ENCODE peak calls at places on chromosomes 6 and 20, in ten cellular contexts. U is PC-9, H is suprapubic skin, C is tibial nerve, K is H9, M is MM.1S, T is IMR-90, S is A549, V is body of pancreas, Y is H1. L is an unnamed sample.

GRCh38 chr6:138999949-139000725 is 12.1 kb upstream of the REPS1 start:
- DNase-seq in U (no peak), H (no peak), C (no peak), K (no peak), M (peak; percentile 19), T (no peak), S (no peak), V (no peak), Y (no peak), L (no peak)

GRCh38 chr20:53322651-53323050 is 271.0 kb downstream of the ZNF217 start:
- DNase-seq in U (no peak), H (no peak), C (no peak), K (no peak), M (no peak), T (no peak), S (no peak), V (no peak), Y (no peak), L (no peak)

GRCh38 chr6:36327226-36328009 is 9.3 kb downstream of the BNIP5 start:
- DNase-seq in U (no peak), H (no peak), C (no peak), K (peak; percentile 41), M (no peak), T (no peak), S (no peak), V (no peak), Y (no peak), L (no peak)

GRCh38 chr6:3990692-3991491 is 88.0 kb downstream of the FAM217A start:
- DNase-seq in U (peak; percentile 80), H (peak; percentile 93), C (peak; percentile 92), K (peak; percentile 88), M (peak; percentile 71), T (peak; percentile 88), S (peak; percentile 55), V (peak; percentile 89), Y (peak; percentile 93), L (peak; percentile 74)

GRCh38 chr6:83270971-83271714 is 78.0 kb downstream of the RWDD2A start:
- DNase-seq in U (no peak), H (no peak), C (no peak), K (no peak), M (no peak), T (peak; percentile 97), S (no peak), V (no peak), Y (no peak), L (no peak)

GRCh38 chr6:138248011-138248410 is 29.7 kb upstream of the PBOV1 start:
- DNase-seq in U (no peak), H (no peak), C (no peak), K (no peak), M (no peak), T (no peak), S (no peak), V (no peak), Y (no peak), L (no peak)

GRCh38 chr20:10502098-10502526 is 67.0 kb downstream of the SLX4IP start:
- DNase-seq in U (no peak), H (no peak), C (no peak), K (no peak), M (no peak), T (no peak), S (no peak), V (no peak), Y (no peak), L (no peak)

GRCh38 chr6:129920103-129920798 is 59.1 kb upstream of the TMEM244 start:
- DNase-seq in U (no peak), H (no peak), C (no peak), K (no peak), M (no peak), T (peak; percentile 48), S (no peak), V (no peak), Y (no peak), L (peak; percentile 94)

GRCh38 chr6:626236-626635 is 30.7 kb downstream of the HUS1B start:
- DNase-seq in U (no peak), H (no peak), C (no peak), K (no peak), M (no peak), T (peak; percentile 82), S (no peak), V (no peak), Y (no peak), L (no peak)

GRCh38 chr6:85865665-85866372 is 223.1 kb upstream of the SYNCRIP start:
- DNase-seq in U (peak; percentile 14), H (no peak), C (no peak), K (no peak), M (peak; percentile 31), T (peak; percentile 71), S (no peak), V (no peak), Y (no peak), L (no peak)

GRCh38 chr6:43125119-43125518 is 46.0 kb upstream of the SRF start:
- DNase-seq in U (no peak), H (no peak), C (no peak), K (no peak), M (no peak), T (peak; percentile 87), S (no peak), V (no peak), Y (no peak), L (no peak)

DNA sequence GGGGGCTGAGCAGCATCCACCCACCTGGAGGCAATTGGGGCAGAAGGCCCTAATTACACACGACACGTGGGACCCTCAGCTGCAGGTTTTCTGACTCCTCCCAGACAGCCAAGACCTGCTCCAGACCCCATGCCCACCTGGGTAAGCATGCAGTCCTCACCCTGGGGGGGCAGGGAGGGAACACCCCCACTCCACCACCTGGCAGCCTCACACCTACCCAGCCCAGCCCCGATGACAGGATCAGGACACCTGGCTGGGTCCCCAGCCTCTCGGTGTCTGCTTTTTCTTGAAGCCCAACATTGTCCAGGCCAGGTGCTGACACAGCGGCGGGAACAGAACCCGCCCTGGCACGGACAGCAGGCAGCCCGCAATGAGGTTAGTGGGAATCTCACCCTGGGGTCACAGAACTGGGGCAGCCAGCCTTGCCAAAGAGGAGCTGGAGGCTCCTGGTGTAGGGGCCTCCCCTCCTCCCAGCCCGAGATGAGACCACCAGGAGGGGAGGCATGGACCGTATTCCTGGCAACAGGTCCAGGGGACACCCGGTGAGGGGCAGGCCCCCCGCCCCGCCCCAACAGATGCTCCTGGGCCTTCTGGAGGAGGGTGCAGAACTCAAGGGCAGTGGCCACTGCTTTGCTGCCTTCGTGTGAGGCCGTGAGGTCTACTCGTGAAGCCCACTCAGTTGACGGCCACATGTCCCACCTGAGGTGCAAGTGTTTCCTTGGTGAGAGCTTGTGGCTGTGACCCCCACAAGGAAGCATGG is 103.8 kb downstream of the DLL1 start:
- DNase-seq in U (no peak), H (no peak), C (peak; percentile 1), K (no peak), M (no peak), T (no peak), S (no peak), V (no peak), Y (peak; percentile 33), L (no peak)
- H3K9me3 ChIP-seq in U (no peaks in the 10 kb centered on the region), H (no peaks in the 10 kb centered on the region), C (no peaks in the 10 kb centered on the region), K (no peaks in the 10 kb centered on the region), M (no peaks in the 10 kb centered on the region), T (peaks cover 39% of the 10 kb centered on the region), S (peaks cover 4% of the 10 kb centered on the region), V (no peaks in the 10 kb centered on the region), Y (no peaks in the 10 kb centered on the region), L (no peaks in the 10 kb centered on the region)

DNA sequence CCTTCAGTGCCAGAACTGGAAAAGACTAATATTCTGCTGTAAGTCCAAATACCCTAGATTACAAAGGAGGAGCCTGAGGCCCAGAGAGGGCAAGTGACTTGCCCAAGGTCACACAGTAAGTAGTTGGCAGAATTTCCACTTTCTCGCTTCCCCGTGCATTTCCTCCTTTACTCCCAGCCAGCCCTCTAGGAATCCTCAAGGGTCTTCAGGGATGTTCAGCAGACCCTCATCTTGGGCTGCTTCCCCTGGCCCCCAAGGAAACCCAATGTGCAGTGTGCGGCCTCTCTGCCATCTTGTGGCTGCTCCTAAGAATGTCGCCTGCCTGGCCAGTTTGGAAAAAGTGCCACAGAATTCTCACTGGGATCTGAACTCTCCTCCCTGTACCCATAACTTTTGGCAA is 217.7 kb upstream of the LRFN2 start:
- DNase-seq in U (no peak), H (no peak), C (no peak), K (no peak), M (no peak), T (no peak), S (no peak), V (no peak), Y (no peak), L (no peak)
- TF ChIP-seq CTCF in U (no peak), H (no peak), C (no peak), K (peak; percentile 72), M (no peak), T (no peak), S (no peak), V (no peak), Y (peak; percentile 78), L (no peak)

GRCh38 chr20:25514195-25514594 is 71.1 kb downstream of the NINL start:
- DNase-seq in U (no peak), H (no peak), C (no peak), K (no peak), M (no peak), T (no peak), S (no peak), V (no peak), Y (no peak), L (no peak)
- H3K9me3 ChIP-seq in U (peaks cover 20% of the 10 kb centered on the region), H (peaks cover 8% of the 10 kb centered on the region), C (peaks cover 14% of the 10 kb centered on the region), K (peaks cover 14% of the 10 kb centered on the region), M (no peaks in the 10 kb centered on the region), T (peaks cover 16% of the 10 kb centered on the region), S (peaks cover 30% of the 10 kb centered on the region), V (no peaks in the 10 kb centered on the region), Y (peaks cover 25% of the 10 kb centered on the region), L (peaks cover 24% of the 10 kb centered on the region)

GRCh38 chr20:8542115-8542486 is 410.0 kb downstream of the PLCB1 start:
- DNase-seq in U (no peak), H (no peak), C (no peak), K (no peak), M (no peak), T (no peak), S (no peak), V (no peak), Y (no peak), L (no peak)

GRCh38 chr20:8536219-8536618 is 404.2 kb downstream of the PLCB1 start:
- DNase-seq in U (no peak), H (no peak), C (no peak), K (no peak), M (no peak), T (no peak), S (no peak), V (no peak), Y (no peak), L (no peak)

GRCh38 chr20:8535403-8536003 is 403.4 kb downstream of the PLCB1 start:
- DNase-seq in U (no peak), H (no peak), C (no peak), K (no peak), M (peak; percentile 17), T (no peak), S (peak; percentile 33), V (no peak), Y (no peak), L (peak; percentile 55)

GRCh38 chr20:8545212-8545611 is 413.1 kb downstream of the PLCB1 start:
- DNase-seq in U (no peak), H (no peak), C (no peak), K (no peak), M (no peak), T (peak; percentile 18), S (no peak), V (no peak), Y (no peak), L (no peak)

DNA sequence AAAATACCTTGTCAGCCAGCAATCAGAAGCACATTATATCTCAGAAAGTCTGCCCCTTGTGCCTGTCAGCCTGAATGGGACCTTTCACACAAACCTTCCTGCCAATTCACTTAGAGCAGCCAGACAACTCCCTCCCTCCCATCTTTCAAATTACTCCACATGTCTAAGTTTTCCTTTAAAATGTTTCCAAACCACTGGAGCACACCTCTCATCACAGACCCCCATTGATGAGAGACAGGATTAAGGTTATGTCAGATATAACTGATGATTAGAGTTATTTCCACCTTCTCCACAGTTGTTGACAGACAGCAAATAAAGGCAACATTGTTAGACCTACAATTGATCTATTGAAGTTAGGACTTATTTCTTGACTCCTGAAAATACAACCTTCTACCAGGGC is 408.4 kb downstream of the PLCB1 start:
- DNase-seq in U (no peak), H (no peak), C (no peak), K (no peak), M (no peak), T (no peak), S (no peak), V (no peak), Y (no peak), L (no peak)
- TF ChIP-seq CTCF in U (no peak), H (no peak), C (no peak), K (no peak), M (no peak), T (no peak), S (no peak), V (no peak), Y (no peak), L (no peak)